ENCODE peak calls at places on chromosome 19, in nine cellular contexts. C is neural progenitor cell; E is DND-41; L is endodermal cell; V is body of pancreas; K is CD8-positive, alpha-beta T cell; B is right atrium auricular region; I is IMR-90; O is sigmoid colon. G is an unnamed sample.
A peak's percentile ranks its signal among the peaks of the same experiment; 100 is the strongest.

GRCh38 chr19:57099199-57099661 is 20.6 kb upstream of the USP29 start:
- DNase-seq in E (peak; percentile 36), B (peak; percentile 59), C (peak; percentile 55), O (peak; percentile 84), V (peak; percentile 59), K (peak; percentile 19), I (peak; percentile 35), L (peak; percentile 87), G (peak; percentile 32)

GRCh38 chr19:33868821-33869412 is 72.2 kb downstream of the KCTD15 start:
- DNase-seq in K (no peak), C (peak; percentile 50), B (no peak), V (peak; percentile 41), L (peak; percentile 74), E (no peak), I (no peak), O (peak; percentile 77), G (no peak)

GRCh38 chr19:13460045-13460444 is 46.2 kb downstream of the CACNA1A start:
- DNase-seq in B (no peak), E (no peak), L (peak; percentile 56), I (no peak), K (no peak), O (no peak), V (no peak), C (peak; percentile 16), G (no peak)

GRCh38 chr19:3595521-3596061 is 10.3 kb downstream of the GIPC3 start:
- DNase-seq in O (no peak), B (no peak), I (no peak), L (peak; percentile 31), C (no peak), V (no peak), K (no peak), E (no peak), G (no peak)

GRCh38 chr19:4519521-4520277 is 1.4 kb upstream of the PLIN4 start:
- DNase-seq in I (no peak), E (no peak), C (no peak), V (no peak), K (no peak), B (no peak), L (no peak), O (peak; percentile 95), G (no peak)

GRCh38 chr19:45768644-45769053 is 403 bp downstream of the SIX5 start:
- DNase-seq in B (no peak), O (peak; percentile 86), K (peak; percentile 15), I (peak; percentile 41), C (peak; percentile 71), V (peak; percentile 58), E (peak; percentile 63), L (peak; percentile 81), G (no peak)

GRCh38 chr19:29845576-29846176 is 33.9 kb downstream of the CCNE1 start:
- DNase-seq in B (no peak), C (peak; percentile 38), O (no peak), L (peak; percentile 75), I (peak; percentile 18), V (no peak), K (no peak), E (no peak), G (peak; percentile 37)

GRCh38 chr19:15671237-15671636 is 1.6 kb upstream of the CYP4F12 start:
- DNase-seq in K (no peak), B (no peak), L (no peak), E (no peak), I (no peak), V (no peak), O (no peak), C (no peak), G (no peak)

GRCh38 chr19:51354742-51355148 is 11.4 kb downstream of the ETFB start:
- DNase-seq in L (peak; percentile 88), C (peak; percentile 94), V (no peak), B (no peak), I (peak; percentile 19), K (no peak), O (no peak), E (peak; percentile 75), G (peak; percentile 70)

GRCh38 chr19:54158812-54159351 is 639 bp downstream of the LENG1 start:
- DNase-seq in L (no peak), E (no peak), C (peak; percentile 27), B (no peak), I (peak; percentile 12), O (no peak), V (no peak), K (no peak), G (peak; percentile 31)

GRCh38 chr19:45351401-45351952 is 10.9 kb downstream of the KLC3 start:
- DNase-seq in K (no peak), I (no peak), V (no peak), B (no peak), C (no peak), O (no peak), E (no peak), L (no peak), G (no peak)

GRCh38 chr19:11025445-11025844 is 63.8 kb upstream of the LDLR start:
- DNase-seq in E (no peak), L (no peak), O (no peak), I (no peak), B (no peak), K (no peak), C (no peak), V (no peak), G (no peak)

GRCh38 chr19:11027381-11027780 is 61.9 kb upstream of the LDLR start:
- DNase-seq in O (no peak), L (peak; percentile 38), E (no peak), V (no peak), K (no peak), B (no peak), I (no peak), C (no peak), G (no peak)

GRCh38 chr19:11025006-11025405 is 64.2 kb downstream of the SMARCA4 start:
- DNase-seq in V (no peak), I (no peak), B (no peak), L (no peak), K (no peak), C (no peak), O (no peak), E (no peak), G (no peak)

GRCh38 chr19:11025997-11026396 is 63.3 kb upstream of the LDLR start:
- DNase-seq in B (no peak), C (no peak), O (no peak), E (no peak), I (no peak), V (no peak), K (no peak), L (peak; percentile 35), G (no peak)

GRCh38 chr19:11028146-11028545 is 61.1 kb upstream of the LDLR start:
- DNase-seq in V (no peak), C (no peak), O (no peak), L (no peak), E (no peak), K (no peak), I (no peak), B (no peak), G (no peak)
- H3K27ac ChIP-seq in V (no peak overlapping the region), C (no peak overlapping the region), O (no peak overlapping the region), L (no peak overlapping the region), E (no peak overlapping the region), K (no peak overlapping the region), I (no peak overlapping the region), B (no peak overlapping the region), G (no peak overlapping the region)

DNA sequence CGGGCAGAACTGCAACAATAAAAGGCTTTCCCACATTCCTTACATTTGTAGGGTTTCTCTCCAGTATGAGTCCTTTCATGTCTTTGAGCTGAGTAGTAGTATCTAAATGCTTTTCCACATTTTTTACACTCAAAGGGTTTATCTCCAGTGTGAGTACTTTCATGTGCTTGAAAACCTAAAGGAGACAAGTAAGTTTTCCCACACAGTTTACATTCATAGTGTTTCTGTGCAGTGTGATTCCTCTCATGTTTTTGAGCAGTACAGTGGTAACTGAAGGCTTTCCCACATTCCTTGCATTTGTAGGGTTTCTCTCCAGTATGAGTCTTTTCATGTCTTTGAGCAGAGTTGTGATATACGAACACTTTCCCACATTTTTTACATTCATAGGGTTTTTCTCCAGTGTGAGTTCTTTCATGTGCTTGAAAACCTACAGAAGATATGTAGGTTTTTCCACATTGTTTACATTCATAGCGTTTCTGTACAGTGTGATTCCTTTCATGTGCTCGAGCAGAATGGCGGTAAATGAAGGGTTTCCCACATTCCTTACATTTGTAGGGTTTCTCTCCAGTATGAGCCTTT is 47.0 kb downstream of the ZNF44 start:
- DNase-seq in C (no peak), B (no peak), V (no peak), O (no peak), K (no peak), E (no peak), L (no peak), I (no peak), G (no peak)
- H3K4me3 ChIP-seq in C (no peak overlapping the region), B (no peak overlapping the region), V (no peak overlapping the region), O (no peak overlapping the region), K (no peak overlapping the region), E (no peak overlapping the region), L (no peak overlapping the region), I (no peak overlapping the region), G (peak overlapping the region; percentile 1)

DNA sequence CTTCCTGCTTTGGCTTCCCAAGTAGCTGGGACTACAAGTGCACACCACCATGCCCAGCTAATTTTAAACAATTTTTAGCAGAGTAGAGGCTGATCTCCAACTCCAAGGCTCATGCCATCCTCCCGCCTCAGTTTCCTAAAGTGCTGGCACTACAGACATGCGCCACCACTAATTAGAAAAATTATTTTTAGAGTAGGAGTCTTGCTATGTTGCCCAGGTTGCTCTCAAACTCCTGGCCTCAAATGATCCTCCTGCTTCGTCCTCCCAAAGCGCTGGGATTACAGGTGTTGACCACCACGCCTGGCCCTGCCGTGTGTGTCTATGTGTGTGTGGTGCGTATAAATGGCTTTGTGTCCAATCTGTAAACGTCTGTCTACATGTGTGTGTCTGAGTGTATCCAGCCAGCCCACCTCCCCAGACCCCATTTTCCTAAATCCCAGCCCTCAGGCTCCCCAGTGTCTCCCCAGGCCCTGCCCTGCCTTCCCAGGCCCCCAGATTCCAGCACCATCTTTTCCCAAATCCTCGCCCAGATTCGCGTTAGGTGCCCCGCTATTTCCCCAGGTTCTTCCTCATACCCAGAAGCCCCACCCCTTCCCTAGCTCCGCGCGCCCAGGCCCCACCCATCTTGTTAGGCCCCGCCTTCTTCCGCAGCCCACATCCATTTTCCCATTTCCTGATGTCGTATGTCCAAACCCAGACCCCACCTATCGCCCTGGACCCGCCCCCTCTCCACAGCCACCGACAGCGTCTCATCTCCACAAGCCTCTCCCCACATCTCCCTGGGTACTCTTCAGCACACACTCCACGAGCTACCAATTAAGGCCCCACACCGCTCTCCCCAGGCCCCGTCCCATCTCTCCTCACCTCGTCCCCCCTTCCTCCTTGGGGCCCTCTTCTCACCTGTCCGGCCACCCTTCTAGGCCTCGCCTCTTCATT is 24.9 kb downstream of the SLC8A2 start:
- DNase-seq in V (no peak), E (no peak), B (no peak), O (no peak), L (peak; percentile 97), K (no peak), C (peak; percentile 79), I (no peak), G (no peak)
- H3K27me3 ChIP-seq in V (peaks cover 3% of the 10 kb centered on the region), E (no peaks in the 10 kb centered on the region), B (peaks cover 27% of the 10 kb centered on the region), O (peaks cover 53% of the 10 kb centered on the region), L (peaks cover 64% of the 10 kb centered on the region), K (peaks cover 8% of the 10 kb centered on the region), C (peaks cover 75% of the 10 kb centered on the region), I (peaks cover 70% of the 10 kb centered on the region), G (peaks cover 5% of the 10 kb centered on the region)

GRCh38 chr19:36014029-36014924 is at the start of gene ALKBH6:
- DNase-seq in K (peak; percentile 98), E (peak; percentile 100), C (peak; percentile 100), I (peak; percentile 97), L (peak; percentile 99), O (peak; percentile 100), V (peak; percentile 100), B (peak; percentile 100), G (peak; percentile 96)
- H3K27ac ChIP-seq in K (peak within 1 kb of the TSS; percentile 82), E (peak within 1 kb of the TSS; percentile 90), C (no peak within 1 kb of the TSS), I (peak within 1 kb of the TSS; percentile 73), L (no peak within 1 kb of the TSS), O (peak within 1 kb of the TSS; percentile 86), V (peak within 1 kb of the TSS; percentile 51), B (peak within 1 kb of the TSS; percentile 83), G (peak within 1 kb of the TSS; percentile 86)